ENCODE peak calls at places on chromosome 12, in seven cellular contexts. K, R, N, W, Z, P and D are unnamed samples.
A peak's percentile ranks its signal among the peaks of the same experiment; 100 is the strongest.

GRCh38 chr12:114403044-114403689 is 2.8 kb downstream of the TBX5 start:
- DNase-seq in P (no peak), K (no peak), W (no peak), N (peak; percentile 64), Z (peak; percentile 95), R (no peak), D (peak; percentile 52)

GRCh38 chr12:19066471-19067001 is 63.0 kb upstream of the PLEKHA5 start:
- DNase-seq in Z (no peak), R (no peak), W (no peak), K (no peak), P (no peak), N (no peak), D (no peak)

GRCh38 chr12:109488051-109488665 is 10.7 kb downstream of the UBE3B start:
- DNase-seq in N (peak; percentile 34), P (peak; percentile 35), R (no peak), Z (no peak), K (no peak), W (no peak), D (no peak)

GRCh38 chr12:115451785-115452736 is 768.1 kb upstream of the TBX3 start:
- DNase-seq in K (no peak), Z (peak; percentile 93), N (no peak), W (no peak), P (no peak), R (peak; percentile 18), D (peak; percentile 10)

GRCh38 chr12:69000069-69000468 is 67.1 kb upstream of the CPM start:
- DNase-seq in K (no peak), N (peak; percentile 34), P (peak; percentile 28), R (no peak), Z (no peak), W (no peak), D (peak; percentile 42)

GRCh38 chr12:48691826-48692473 is 9.9 kb upstream of the KANSL2 start:
- DNase-seq in P (no peak), W (no peak), Z (no peak), R (no peak), N (no peak), K (no peak), D (no peak)

GRCh38 chr12:71436696-71437095 is 2.9 kb upstream of the LGR5 start:
- DNase-seq in N (no peak), W (no peak), K (no peak), R (no peak), P (no peak), Z (no peak), D (no peak)

GRCh38 chr12:59122784-59123183 is 202.5 kb upstream of the LRIG3 start:
- DNase-seq in Z (no peak), W (no peak), N (no peak), K (no peak), P (peak; percentile 69), R (no peak), D (peak; percentile 4)

GRCh38 chr12:28177862-28178261 is 12.4 kb upstream of the CCDC91 start:
- DNase-seq in K (no peak), P (no peak), R (no peak), W (no peak), N (no peak), Z (no peak), D (no peak)

GRCh38 chr12:88472775-88473174 is 107.5 kb downstream of the KITLG start:
- DNase-seq in P (peak; percentile 53), Z (no peak), R (no peak), N (peak; percentile 74), K (no peak), W (no peak), D (peak; percentile 39)

GRCh38 chr12:2259368-2259767 is 206.6 kb downstream of the CACNA1C start:
- DNase-seq in Z (no peak), N (no peak), P (no peak), W (no peak), R (no peak), K (no peak), D (peak; percentile 28)

GRCh38 chr12:15592934-15593333 is 196.3 kb downstream of the EPS8 start:
- DNase-seq in P (peak; percentile 44), W (no peak), N (peak; percentile 44), K (no peak), R (no peak), Z (no peak), D (peak; percentile 47)

GRCh38 chr12:46164186-46164585 is 104.7 kb downstream of the SLC38A1 start:
- DNase-seq in W (no peak), K (no peak), N (no peak), Z (no peak), P (no peak), R (no peak), D (no peak)

GRCh38 chr12:109765493-109765810 is 51.8 kb downstream of the FAM222A start:
- DNase-seq in P (no peak), R (no peak), W (no peak), N (no peak), Z (no peak), K (no peak), D (no peak)

GRCh38 chr12:113262710-113263109 is 41.4 kb downstream of the TPCN1 start:
- DNase-seq in R (no peak), P (no peak), K (no peak), N (peak; percentile 40), W (no peak), Z (no peak), D (peak; percentile 65)

GRCh38 chr12:68538722-68539614 is 71.7 kb upstream of the RAP1B start:
- DNase-seq in R (no peak), N (peak; percentile 70), K (no peak), Z (peak; percentile 50), P (peak; percentile 90), W (peak; percentile 16), D (peak; percentile 72)

GRCh38 chr12:52263761-52264434 is 10.5 kb upstream of the KRT86 start:
- DNase-seq in W (no peak), Z (no peak), P (no peak), N (no peak), R (no peak), K (peak; percentile 59), D (no peak)

GRCh38 chr12:19058235-19059021 is 71.1 kb upstream of the PLEKHA5 start:
- DNase-seq in Z (no peak), R (no peak), P (peak; percentile 64), W (no peak), N (peak; percentile 34), K (no peak), D (peak; percentile 58)

GRCh38 chr12:53219116-53219955 is 12.3 kb upstream of the ITGB7 start:
- DNase-seq in W (no peak), P (peak; percentile 63), N (peak; percentile 44), Z (no peak), R (peak; percentile 61), K (peak; percentile 86), D (peak; percentile 52)

GRCh38 chr12:58148405-58148804 is 207.0 kb downstream of the ATP23 start:
- DNase-seq in Z (no peak), P (peak; percentile 19), N (peak; percentile 59), R (peak; percentile 6), K (no peak), W (no peak), D (peak; percentile 53)

GRCh38 chr12:53327435-53328042 is 6.1 kb upstream of the AAAS start:
- DNase-seq in R (peak; percentile 42), P (peak; percentile 33), N (peak; percentile 34), W (no peak), K (no peak), Z (no peak), D (peak; percentile 45)

GRCh38 chr12:57521475-57522018 is 1.1 kb upstream of the MBD6 start:
- DNase-seq in P (no peak), N (no peak), R (no peak), W (peak; percentile 73), Z (peak; percentile 78), K (peak; percentile 88), D (no peak)

GRCh38 chr12:12985817-12986408 is 14.2 kb downstream of the HEBP1 start:
- DNase-seq in P (peak; percentile 22), Z (peak; percentile 56), K (no peak), R (peak; percentile 58), W (no peak), N (peak; percentile 40), D (peak; percentile 52)

GRCh38 chr12:27936196-27936595 is 36.3 kb downstream of the PTHLH start:
- DNase-seq in P (no peak), W (no peak), K (no peak), Z (peak; percentile 5), R (no peak), N (peak; percentile 72), D (no peak)

GRCh38 chr12:32505067-32505466 is 105.7 kb downstream of the FGD4 start:
- DNase-seq in K (no peak), N (no peak), R (no peak), P (no peak), W (no peak), Z (no peak), D (peak; percentile 25)
- H3K4me3 ChIP-seq in K (no peak overlapping the region), N (no peak overlapping the region), R (no peak overlapping the region), P (no peak overlapping the region), W (peak overlapping the region; percentile 44), Z (peak overlapping the region; percentile 61), D (no peak overlapping the region)

DNA sequence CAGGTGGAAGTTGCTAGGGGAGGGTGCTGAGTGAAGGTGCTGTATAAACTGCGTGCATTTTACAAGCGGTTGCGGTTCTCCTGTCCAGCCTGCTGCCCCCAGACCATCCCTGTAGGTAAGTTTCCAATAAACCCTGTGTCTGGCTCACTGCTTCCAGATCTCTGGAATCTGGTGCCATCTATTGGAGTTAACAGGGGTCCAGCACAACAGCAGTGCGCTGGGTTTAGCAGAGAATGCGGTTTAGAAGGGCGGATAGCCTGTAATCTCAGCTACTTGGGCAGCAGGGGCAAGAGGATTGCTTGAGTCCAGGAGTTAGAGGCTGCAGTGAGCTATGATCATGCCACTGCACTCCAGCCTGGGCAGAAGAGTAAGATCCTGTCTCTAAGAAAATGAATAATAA is 4.9 kb downstream of the AACS start:
- DNase-seq in Z (peak; percentile 62), W (no peak), P (no peak), K (no peak), N (no peak), R (no peak), D (peak; percentile 14)
- TF ChIP-seq CTCF in Z (peak; percentile 44), W (no peak), P (peak; percentile 6), K (no peak), N (no peak), R (no peak), D (no peak)

DNA sequence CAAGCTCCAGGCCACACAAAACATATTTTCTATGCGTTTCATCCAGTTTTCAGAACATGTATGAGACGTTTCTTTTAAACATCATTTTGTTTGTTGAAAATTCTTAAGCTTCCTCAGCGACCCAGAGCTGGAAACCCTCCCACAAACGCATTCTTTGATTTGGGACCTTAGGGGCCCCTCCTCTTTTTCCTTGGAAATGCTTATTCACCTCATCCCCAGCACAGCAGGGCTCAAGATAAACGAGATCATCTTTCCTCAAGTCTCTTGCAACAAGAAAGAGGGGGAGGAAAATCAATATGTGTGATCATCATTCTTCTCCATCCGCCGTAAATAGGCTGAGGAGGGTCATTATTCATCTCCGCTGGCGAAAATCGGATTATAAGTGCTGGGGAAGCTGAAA is 1415.2 kb downstream of the AACS start:
- DNase-seq in K (no peak), Z (peak; percentile 14), W (no peak), R (no peak), P (no peak), N (no peak), D (no peak)
- H3K4me3 ChIP-seq in K (no peak overlapping the region), Z (no peak overlapping the region), W (no peak overlapping the region), R (no peak overlapping the region), P (no peak overlapping the region), N (no peak overlapping the region), D (no peak overlapping the region)

DNA sequence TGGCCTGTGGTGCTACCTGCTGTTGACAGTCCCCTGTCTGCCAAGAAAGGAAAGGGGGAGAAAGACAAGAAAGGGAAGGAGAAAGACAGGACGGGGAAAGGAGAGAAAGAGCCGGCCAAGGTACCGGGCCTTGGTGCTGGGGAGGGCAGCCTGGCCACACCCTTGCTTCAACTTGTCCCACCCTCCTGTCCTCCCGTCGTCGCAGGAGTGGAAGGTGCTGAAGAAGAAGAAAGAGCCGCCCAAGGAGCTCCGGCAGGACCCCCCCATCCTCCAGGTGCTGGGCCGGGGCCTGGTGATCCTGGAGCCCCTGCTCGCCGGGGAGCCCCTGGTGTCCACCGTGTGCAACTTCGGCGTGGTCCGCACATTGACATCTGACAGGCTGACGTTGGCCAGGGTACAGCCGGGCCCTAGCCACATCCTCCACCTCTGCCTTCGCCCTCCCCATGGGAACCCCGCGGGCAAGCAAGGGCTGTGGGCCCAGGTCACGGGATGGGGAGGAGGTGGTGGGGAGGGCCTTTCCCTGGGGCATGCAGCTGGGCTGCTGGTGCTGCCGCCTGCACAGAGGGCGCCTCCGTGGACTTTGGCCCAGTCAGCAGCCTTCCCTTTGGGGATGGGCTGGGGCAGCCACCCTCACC is 2.9 kb upstream of the B3GNT4 start:
- DNase-seq in R (no peak), Z (peak; percentile 49), P (no peak), K (peak; percentile 51), N (no peak), W (no peak), D (no peak)
- TF ChIP-seq CTCF in R (no peak), Z (peak; percentile 32), P (no peak), K (no peak), N (no peak), W (no peak), D (no peak)